ENCODE peak calls at places on chromosomes 13 and 19, in five cellular contexts. F is fibroblast of lung, G is Calu3, R is lower lobe of right lung, K is MCF 10A. O is an unnamed sample.

GRCh38 chr13:109412232-109412935 is 374.0 kb downstream of the IRS2 start:
- DNase-seq in F (peak), K (no peak), G (peak), R (peak), O (peak)

GRCh38 chr19:52786078-52786463 is 520 bp downstream of the ZNF600 start:
- DNase-seq in F (no peak), K (no peak), R (no peak), G (peak), O (no peak)

GRCh38 chr13:35630551-35631275 is 154.2 kb upstream of the MAB21L1 start:
- DNase-seq in G (peak), R (no peak), K (peak), F (peak), O (peak)

GRCh38 chr19:47094557-47095517 is 18.7 kb downstream of the ZC3H4 start:
- DNase-seq in R (peak), K (no peak), G (peak), F (no peak), O (no peak)

GRCh38 chr19:8163781-8164180 is 14.4 kb upstream of the FBN3 start:
- DNase-seq in G (no peak), F (peak), R (no peak), K (no peak), O (no peak)

GRCh38 chr13:114107686-114108081 is 24.7 kb downstream of the RASA3 start:
- DNase-seq in F (peak), R (peak), G (no peak), K (no peak), O (no peak)

GRCh38 chr13:50222569-50223332 is 207.5 kb downstream of the KCNRG start:
- DNase-seq in K (peak), G (no peak), R (peak), F (peak), O (no peak)

GRCh38 chr13:73336789-73337188 is 278.0 kb downstream of the KLF5 start:
- DNase-seq in K (peak), G (peak), R (no peak), F (no peak), O (no peak)

GRCh38 chr19:55494172-55494761 is 6.0 kb downstream of the SSC5D start:
- DNase-seq in R (peak), G (no peak), F (peak), K (peak), O (no peak)

GRCh38 chr13:99220199-99220931 is 19.7 kb downstream of the UBAC2 start:
- DNase-seq in F (no peak), R (no peak), G (no peak), K (no peak), O (no peak)

GRCh38 chr13:109111141-109111540 is 481.7 kb downstream of the MYO16 start:
- DNase-seq in G (no peak), F (no peak), R (no peak), K (no peak), O (no peak)

GRCh38 chr19:3642987-3643386 is 16.4 kb upstream of the CACTIN start:
- DNase-seq in K (no peak), F (no peak), G (no peak), R (no peak), O (peak)

GRCh38 chr13:39811051-39811450 is 155.6 kb downstream of the COG6 start:
- DNase-seq in R (peak), K (no peak), F (no peak), G (no peak), O (no peak)

GRCh38 chr13:28387740-28388501 is 107.0 kb downstream of the FLT1 start:
- DNase-seq in R (no peak), G (no peak), F (no peak), K (no peak), O (no peak)

GRCh38 chr13:64688893-64689677 is 2541.1 kb downstream of the PCDH9 start:
- DNase-seq in G (no peak), R (no peak), K (no peak), F (peak), O (no peak)

DNA sequence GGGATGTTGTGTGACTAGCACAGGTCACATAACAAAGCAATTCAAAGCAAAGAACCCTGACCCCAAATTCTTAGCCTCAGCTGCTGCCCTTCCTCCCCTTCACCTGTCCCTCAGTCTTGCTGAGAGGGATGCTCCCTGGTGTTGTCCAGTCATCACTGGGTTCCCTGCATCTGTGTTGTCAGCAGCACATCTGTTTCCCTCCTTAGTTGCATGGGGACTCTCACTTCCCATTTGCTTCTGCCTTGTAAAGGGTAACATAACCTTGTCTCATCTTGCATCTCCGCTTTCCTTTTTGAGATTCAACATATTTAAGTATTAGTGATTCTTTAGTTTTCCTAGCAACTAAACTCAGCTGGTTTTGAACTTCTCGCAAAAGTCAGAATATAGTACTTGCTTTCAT is 54.0 kb downstream of the SPATA13 start:
- DNase-seq in R (no peak), K (no peak), F (no peak), G (no peak), O (no peak)
- TF ChIP-seq CTCF in R (no peak), K (no peak), F (no peak), G (no peak), O (no peak)

GRCh38 chr13:102484329-102484728 is 82.5 kb upstream of the FGF14 start:
- DNase-seq in R (no peak), F (peak), K (peak), G (no peak), O (no peak)
- TF ChIP-seq CTCF in R (no peak), F (peak), K (peak), G (no peak), O (no peak)

DNA sequence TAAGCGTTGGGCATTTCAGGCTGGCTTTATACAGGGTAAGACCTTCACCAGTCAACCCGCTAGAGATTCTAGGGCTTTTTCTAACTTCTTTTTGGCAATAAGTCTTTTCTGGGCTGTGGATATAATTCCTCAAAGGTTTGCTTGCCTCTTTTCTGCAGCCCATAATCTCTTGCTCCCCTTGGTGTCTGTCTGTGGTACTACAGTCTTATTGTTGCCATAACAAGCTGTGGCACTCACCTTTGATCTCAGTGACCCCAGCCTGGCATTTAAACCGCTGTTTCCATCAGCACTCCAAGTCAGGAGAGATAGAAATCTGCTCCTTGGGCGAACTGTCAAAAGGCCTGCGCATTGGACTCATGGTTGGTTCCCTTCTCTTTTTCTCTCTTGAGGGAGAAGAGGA is 14.5 kb upstream of the MPHOSPH8 start:
- DNase-seq in G (peak), F (peak), K (peak), R (no peak), O (peak)
- TF ChIP-seq CTCF in G (no peak), F (peak), K (peak), R (peak), O (peak)

DNA sequence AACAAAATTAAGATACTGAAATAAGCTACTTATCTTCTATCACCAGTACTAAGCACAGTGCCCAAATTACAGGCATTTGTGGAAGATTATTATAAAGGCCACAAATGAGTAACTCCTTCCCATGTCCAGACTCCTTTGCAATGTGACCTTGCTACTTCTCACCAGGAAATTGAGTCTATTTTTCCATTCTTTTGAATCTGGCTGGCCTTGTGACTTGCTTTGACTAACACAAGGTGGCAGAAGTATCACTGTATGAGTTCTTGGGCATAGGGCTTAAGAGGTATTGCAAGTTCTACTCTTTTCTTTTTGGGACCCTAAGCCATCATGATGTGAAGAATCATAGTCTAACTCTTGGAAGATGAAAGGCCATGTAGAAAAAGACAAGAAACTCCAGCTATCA is 49.9 kb downstream of the UGGT2 start:
- DNase-seq in R (no peak), F (peak), K (peak), G (no peak), O (no peak)
- TF ChIP-seq CTCF in R (no peak), F (no peak), K (no peak), G (no peak), O (no peak)

DNA sequence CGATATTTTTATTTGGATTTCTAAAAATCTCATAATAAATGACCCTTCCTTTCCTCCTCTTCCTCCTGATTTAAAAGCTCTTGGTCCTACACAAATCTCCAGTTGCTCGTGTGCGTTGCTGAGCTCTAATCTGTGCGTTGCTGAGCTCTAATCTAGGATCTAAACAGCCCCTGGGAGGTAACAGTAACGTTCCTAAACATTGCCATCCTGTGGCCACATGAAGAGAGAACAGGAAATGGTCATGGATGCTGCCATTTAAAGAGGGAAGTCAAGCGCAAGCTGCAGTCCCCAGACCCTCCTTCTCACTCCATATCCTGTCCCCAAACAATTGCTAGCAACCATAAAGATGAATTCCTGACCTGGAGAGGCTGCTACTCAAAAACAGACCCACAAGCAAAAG is 170.8 kb downstream of the NUFIP1 start:
- DNase-seq in F (no peak), R (no peak), G (no peak), K (peak), O (no peak)
- TF ChIP-seq CTCF in F (peak), R (no peak), G (no peak), K (no peak), O (no peak)

O was measured in endothelial cell.